ENCODE peak calls at places on chromosome 4, in eight cellular contexts. R is stomach, P is uterus, Z is Peyer's patch, S is right lobe of liver, A is transverse colon, I is endothelial cell of umbilical vein, B is tibial nerve. L is an unnamed sample. For H3K9me3, the result is how much of the 10 kb centered on the place peaks cover.

GRCh38 chr4:82833696-82834313 is 35.2 kb upstream of the SCD5 start:
- DNase-seq in R (no peak), P (no peak), Z (peak), S (no peak), A (peak), I (peak), B (no peak), L (no peak)

GRCh38 chr4:169557061-169557636 is 55.2 kb downstream of the NEK1 start:
- DNase-seq in R (no peak), P (no peak), Z (no peak), S (no peak), A (no peak), I (peak), B (no peak), L (no peak)

GRCh38 chr4:666822-667544 is 7.1 kb downstream of the ATP5ME start:
- DNase-seq in R (no peak), P (no peak), Z (no peak), S (no peak), A (no peak), I (no peak), B (no peak), L (no peak)

GRCh38 chr4:76494243-76494642 is 59.2 kb downstream of the SHROOM3 start:
- DNase-seq in R (no peak), P (no peak), Z (no peak), S (peak), A (no peak), I (no peak), B (no peak), L (no peak)

GRCh38 chr4:7043521-7044414 is 596 bp downstream of the TADA2B start:
- DNase-seq in R (peak), P (no peak), Z (peak), S (peak), A (peak), I (peak), B (no peak), L (peak)

GRCh38 chr4:176340871-176341685 is 21.3 kb downstream of the SPCS3 start:
- DNase-seq in R (no peak), P (no peak), Z (no peak), S (no peak), A (no peak), I (peak), B (no peak), L (no peak)

GRCh38 chr4:139825523-139826014 is 159.9 kb downstream of the MGST2 start:
- DNase-seq in R (no peak), P (no peak), Z (no peak), S (no peak), A (no peak), I (no peak), B (no peak), L (no peak)

GRCh38 chr4:119946359-119946758 is 120.3 kb downstream of the MAD2L1 start:
- DNase-seq in R (no peak), P (no peak), Z (no peak), S (no peak), A (no peak), I (no peak), B (no peak), L (no peak)

GRCh38 chr4:129999156-129999555 is 903.2 kb downstream of the C4orf33 start:
- DNase-seq in R (no peak), P (no peak), Z (no peak), S (no peak), A (no peak), I (no peak), B (no peak), L (no peak)

GRCh38 chr4:14856076-14856926 is 146.0 kb upstream of the CPEB2 start:
- DNase-seq in R (peak), P (peak), Z (peak), S (no peak), A (peak), I (peak), B (peak), L (no peak)

GRCh38 chr4:126738926-126739325 is 893.8 kb upstream of the INTU start:
- DNase-seq in R (no peak), P (no peak), Z (no peak), S (no peak), A (no peak), I (no peak), B (no peak), L (no peak)

GRCh38 chr4:187307131-187307530 is 583.5 kb upstream of the FAT1 start:
- DNase-seq in R (no peak), P (no peak), Z (no peak), S (no peak), A (no peak), I (no peak), B (no peak), L (no peak)

GRCh38 chr4:90159193-90159592 is 32.0 kb downstream of the CCSER1 start:
- DNase-seq in R (no peak), P (no peak), Z (no peak), S (no peak), A (no peak), I (peak), B (no peak), L (no peak)

GRCh38 chr4:768995-769394 is 56.9 kb downstream of the CPLX1 start:
- DNase-seq in R (no peak), P (no peak), Z (no peak), S (no peak), A (no peak), I (no peak), B (no peak), L (no peak)

DNA sequence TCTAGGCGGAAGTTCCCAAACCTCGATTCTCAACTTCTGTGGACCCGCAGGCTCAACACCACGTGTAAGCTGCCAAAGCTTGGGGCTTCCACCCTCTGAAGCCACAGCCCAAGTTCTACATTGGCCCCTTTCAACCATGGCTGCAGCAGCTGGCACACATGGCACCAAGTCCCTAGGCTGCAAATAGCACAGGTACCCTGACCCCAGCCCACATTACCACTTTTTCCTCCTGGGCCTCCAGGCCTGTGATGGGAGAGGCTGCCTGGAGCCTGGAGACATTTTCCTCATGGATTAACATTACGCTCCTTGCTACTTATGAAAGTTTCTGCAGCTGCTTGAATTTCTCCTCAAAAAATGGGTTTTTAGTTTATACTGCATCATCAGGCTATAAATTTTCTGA is 479.5 kb downstream of the PCDH7 start:
- DNase-seq in R (no peak), P (no peak), Z (no peak), S (no peak), A (no peak), I (no peak), B (no peak), L (no peak)
- TF ChIP-seq POLR2A in R (no peak), P (no peak), Z (no peak), S (no peak), A (no peak), I (no peak), B (no peak), L (no peak)

GRCh38 chr4:29708473-29708872 is 1011.7 kb upstream of the PCDH7 start:
- DNase-seq in R (no peak), P (no peak), Z (no peak), S (no peak), A (no peak), I (no peak), B (no peak), L (no peak)
- H3K9me3 ChIP-seq in R (under half), P (under half), Z (under half), S (under half), A (under half), I (under half), B (under half), L (under half)

GRCh38 chr4:38805530-38806145 is 1.0 kb upstream of the TLR1 start:
- DNase-seq in R (no peak), P (no peak), Z (peak), S (no peak), A (peak), I (peak), B (no peak), L (no peak)

GRCh38 chr4:38803833-38804653 is 548 bp downstream of the TLR1 start:
- DNase-seq in R (no peak), P (no peak), Z (no peak), S (no peak), A (no peak), I (no peak), B (no peak), L (no peak)

GRCh38 chr4:38800956-38801450 is 3.6 kb downstream of the TLR1 start:
- DNase-seq in R (no peak), P (no peak), Z (no peak), S (no peak), A (no peak), I (no peak), B (no peak), L (no peak)

GRCh38 chr4:38802561-38803355 is 1.8 kb downstream of the TLR1 start:
- DNase-seq in R (no peak), P (no peak), Z (no peak), S (no peak), A (no peak), I (no peak), B (no peak), L (no peak)

GRCh38 chr4:38804654-38805295 is at the start of gene TLR1:
- DNase-seq in R (no peak), P (no peak), Z (no peak), S (no peak), A (no peak), I (peak), B (no peak), L (no peak)
- TF ChIP-seq POLR2A in R (no peak), P (no peak), Z (no peak), S (no peak), A (peak), I (no peak), B (no peak), L (no peak)

DNA sequence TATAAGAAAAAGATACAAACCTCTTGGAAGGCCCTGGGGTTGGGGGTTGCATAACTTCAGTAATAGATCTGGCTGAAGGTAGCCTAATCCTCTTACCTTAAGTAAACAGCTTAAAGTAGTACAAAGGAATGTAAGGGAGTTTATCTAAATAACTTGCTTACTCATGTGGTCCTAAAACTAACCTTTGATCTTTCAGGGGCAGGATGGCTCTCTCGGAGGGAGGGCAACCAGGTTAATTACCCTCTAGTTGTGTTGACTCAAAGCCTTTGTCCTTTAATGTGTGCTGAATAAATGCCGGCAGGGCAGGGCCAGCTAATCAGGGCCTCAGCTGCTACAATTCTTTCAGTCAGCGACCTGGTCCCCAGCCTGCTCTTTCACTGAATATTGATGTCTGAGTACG is 822.0 kb upstream of the SLIT2 start:
- DNase-seq in R (no peak), P (no peak), Z (no peak), S (no peak), A (no peak), I (no peak), B (no peak), L (no peak)
- H3K9me3 ChIP-seq in R (under half), P (under half), Z (under half), S (under half), A (under half), I (under half), B (under half), L (under half)

GRCh38 chr4:10102193-10102980 is 14.2 kb downstream of the WDR1 start:
- DNase-seq in R (no peak), P (no peak), Z (no peak), S (no peak), A (no peak), I (no peak), B (no peak), L (no peak)
- TF ChIP-seq POLR2A in R (no peak), P (no peak), Z (no peak), S (no peak), A (no peak), I (peak), B (no peak), L (no peak)

GRCh38 chr4:11598591-11598990 is 169.9 kb upstream of the HS3ST1 start:
- DNase-seq in R (no peak), P (no peak), Z (no peak), S (no peak), A (no peak), I (no peak), B (no peak), L (no peak)
- H3K9me3 ChIP-seq in R (under half), P (under half), Z (under half), S (under half), A (under half), I (under half), B (under half), L (under half)

GRCh38 chr4:36242629-36243354 is 1.5 kb downstream of the ARAP2 start:
- DNase-seq in R (no peak), P (no peak), Z (no peak), S (no peak), A (no peak), I (no peak), B (no peak), L (no peak)

GRCh38 chr4:36237366-36238353 is 6.7 kb downstream of the ARAP2 start:
- DNase-seq in R (no peak), P (no peak), Z (no peak), S (no peak), A (no peak), I (no peak), B (no peak), L (no peak)

GRCh38 chr4:36244257-36245084 is at the start of gene ARAP2:
- DNase-seq in R (peak), P (peak), Z (peak), S (peak), A (peak), I (no peak), B (no peak), L (peak)

GRCh38 chr4:36241771-36242170 is 2.5 kb downstream of the ARAP2 start:
- DNase-seq in R (no peak), P (no peak), Z (no peak), S (no peak), A (no peak), I (no peak), B (no peak), L (no peak)

GRCh38 chr4:36243355-36244256 is 708 bp downstream of the ARAP2 start:
- DNase-seq in R (peak), P (peak), Z (peak), S (peak), A (peak), I (no peak), B (no peak), L (peak)
- TF ChIP-seq POLR2A in R (no peak), P (no peak), Z (no peak), S (no peak), A (peak), I (no peak), B (peak), L (no peak)

GRCh38 chr4:79121875-79122358 is 182.7 kb upstream of the PAQR3 start:
- DNase-seq in R (no peak), P (no peak), Z (no peak), S (peak), A (no peak), I (no peak), B (no peak), L (no peak)
- H3K9me3 ChIP-seq in R (under half), P (under half), Z (under half), S (under half), A (under half), I (under half), B (under half), L (under half)

L was measured in thyroid gland.